ENCODE peak calls at places on chromosome 7, in eight cellular contexts. H is HFF-Myc, N is AG09309, O is fibroblast of villous mesenchyme, K is osteocyte, D is Peyer's patch, B is MCF 10A, I is stomach. W is an unnamed sample.

GRCh38 chr7:43879477-43879876 is 10.2 kb upstream of the MRPS24 start:
- DNase-seq in H (no peak), N (peak; percentile 49), O (peak; percentile 45), K (no peak), D (no peak), B (no peak), I (no peak), W (peak; percentile 86)

GRCh38 chr7:8151161-8151560 is 110.8 kb downstream of the ICA1 start:
- DNase-seq in H (no peak), N (no peak), O (no peak), K (no peak), D (no peak), B (no peak), I (no peak), W (no peak)

GRCh38 chr7:8260871-8261707 is 878 bp downstream of the ICA1 start:
- DNase-seq in H (no peak), N (no peak), O (no peak), K (no peak), D (peak; percentile 76), B (peak; percentile 51), I (peak; percentile 67), W (no peak)

GRCh38 chr7:100372256-100372655 is 1.0 kb upstream of the PILRA start:
- DNase-seq in H (no peak), N (peak; percentile 17), O (peak; percentile 60), K (no peak), D (no peak), B (no peak), I (no peak), W (peak; percentile 85)

GRCh38 chr7:95859434-95859833 is 87.1 kb downstream of the DYNC1I1 start:
- DNase-seq in H (no peak), N (peak; percentile 48), O (no peak), K (peak; percentile 93), D (no peak), B (no peak), I (no peak), W (peak; percentile 22)

GRCh38 chr7:110548372-110548771 is 542.6 kb upstream of the LRRN3 start:
- DNase-seq in H (no peak), N (no peak), O (no peak), K (no peak), D (no peak), B (no peak), I (no peak), W (no peak)

GRCh38 chr7:77989981-77990566 is 191.5 kb downstream of the PHTF2 start:
- DNase-seq in H (no peak), N (no peak), O (peak; percentile 5), K (no peak), D (peak; percentile 67), B (peak; percentile 5), I (peak; percentile 27), W (peak; percentile 4)

GRCh38 chr7:44595934-44596635 is 10.3 kb upstream of the OGDH start:
- DNase-seq in H (no peak), N (no peak), O (peak; percentile 41), K (no peak), D (no peak), B (no peak), I (no peak), W (peak; percentile 74)

GRCh38 chr7:27221201-27221797 is 21.3 kb upstream of the EVX1 start:
- DNase-seq in H (no peak), N (no peak), O (no peak), K (no peak), D (no peak), B (peak; percentile 23), I (no peak), W (no peak)

GRCh38 chr7:70436815-70437350 is 695.1 kb upstream of the GALNT17 start:
- DNase-seq in H (no peak), N (no peak), O (no peak), K (no peak), D (no peak), B (no peak), I (no peak), W (no peak)
- TF ChIP-seq CTCF in H (no peak), N (no peak), O (no peak), K (no peak), D (no peak), B (no peak), I (no peak), W (no peak)

DNA sequence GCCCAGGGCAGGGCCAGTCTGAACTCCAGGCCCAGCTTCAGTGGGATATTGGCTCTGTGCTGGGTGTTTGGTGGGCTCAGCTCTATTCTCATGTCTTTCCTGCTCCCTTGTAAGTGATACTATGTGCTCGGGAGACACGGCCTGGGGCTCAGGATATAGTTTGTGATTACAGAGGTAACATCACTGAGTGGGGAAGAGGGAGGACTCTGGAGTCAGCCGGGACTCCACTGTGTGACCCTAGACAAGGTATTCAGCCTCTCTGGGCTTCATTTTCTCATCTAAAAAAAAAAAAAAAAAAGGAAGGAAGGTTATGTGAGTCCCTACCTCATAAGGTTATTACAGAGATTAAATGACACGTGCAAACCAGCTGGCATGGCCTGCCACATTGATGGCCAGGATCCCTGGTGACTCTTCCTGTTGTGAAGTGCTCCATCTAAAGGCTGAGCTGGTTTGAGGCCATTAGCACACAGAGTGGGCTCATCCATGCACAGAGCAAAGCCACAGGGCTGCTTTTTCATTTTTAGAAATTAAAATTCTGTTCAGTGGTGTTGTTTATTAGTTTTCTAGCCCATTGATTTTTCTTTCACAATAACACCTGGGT is 15.7 kb downstream of the SLC13A4 start:
- DNase-seq in H (peak; percentile 43), N (no peak), O (no peak), K (no peak), D (no peak), B (no peak), I (no peak), W (peak; percentile 48)
- TF ChIP-seq CTCF in H (peak; percentile 7), N (no peak), O (no peak), K (no peak), D (no peak), B (no peak), I (no peak), W (no peak)

GRCh38 chr7:76329479-76329878 is 27.0 kb downstream of the HSPB1 start:
- DNase-seq in H (no peak), N (no peak), O (no peak), K (no peak), D (no peak), B (no peak), I (no peak), W (no peak)

GRCh38 chr7:76330245-76330644 is 27.8 kb downstream of the HSPB1 start:
- DNase-seq in H (no peak), N (no peak), O (peak; percentile 40), K (no peak), D (no peak), B (no peak), I (no peak), W (no peak)

GRCh38 chr7:76332073-76332472 is 26.7 kb downstream of the YWHAG start:
- DNase-seq in H (no peak), N (no peak), O (no peak), K (no peak), D (no peak), B (no peak), I (no peak), W (no peak)

GRCh38 chr7:76328390-76328789 is 25.9 kb downstream of the HSPB1 start:
- DNase-seq in H (no peak), N (no peak), O (no peak), K (no peak), D (no peak), B (no peak), I (no peak), W (no peak)

GRCh38 chr7:76330673-76331072 is 28.1 kb downstream of the YWHAG start:
- DNase-seq in H (no peak), N (no peak), O (no peak), K (no peak), D (no peak), B (no peak), I (no peak), W (no peak)
- TF ChIP-seq CTCF in H (peak; percentile 7), N (no peak), O (no peak), K (no peak), D (no peak), B (no peak), I (no peak), W (no peak)

DNA sequence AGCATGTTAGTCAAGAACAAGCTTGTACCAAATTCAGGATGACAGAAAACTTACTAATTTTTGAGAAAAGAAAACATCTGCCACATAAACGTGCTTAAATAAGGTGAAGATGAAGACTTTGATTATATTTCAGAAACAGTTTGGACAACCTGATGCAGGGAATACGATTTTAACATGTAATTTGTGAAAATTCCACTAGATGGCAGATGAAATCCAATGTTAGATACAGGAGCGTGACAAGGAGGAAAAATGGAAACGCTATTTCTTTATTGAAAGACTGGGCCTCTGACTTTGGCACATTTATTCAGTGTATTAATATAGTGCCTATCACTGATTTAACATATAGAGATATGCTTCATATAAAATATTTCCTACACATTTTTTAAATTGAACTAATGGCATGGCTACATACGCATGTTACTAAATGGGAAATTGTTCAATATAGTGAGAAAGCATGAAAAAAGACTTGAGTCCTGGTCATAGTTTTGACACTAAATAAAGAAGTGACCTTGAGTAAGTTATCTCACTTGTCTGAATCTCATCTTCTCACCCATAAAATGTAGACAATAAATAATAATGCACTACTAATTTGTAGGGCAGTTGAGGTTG is 60.7 kb downstream of the CD36 start:
- DNase-seq in H (peak; percentile 69), N (no peak), O (peak; percentile 67), K (no peak), D (no peak), B (peak; percentile 69), I (no peak), W (peak; percentile 76)
- TF ChIP-seq CTCF in H (peak; percentile 23), N (peak; percentile 39), O (peak; percentile 61), K (peak; percentile 78), D (peak; percentile 79), B (peak; percentile 63), I (peak; percentile 72), W (peak; percentile 33)

GRCh38 chr7:129502708-129503685 is 666 bp downstream of the SMKR1 start:
- DNase-seq in H (no peak), N (no peak), O (no peak), K (peak; percentile 83), D (no peak), B (no peak), I (peak; percentile 25), W (no peak)
- TF ChIP-seq CTCF in H (no peak), N (no peak), O (no peak), K (peak; percentile 28), D (no peak), B (no peak), I (no peak), W (no peak)

W was measured in cardiac fibroblast.